ENCODE peak calls at places on chromosomes 11 and 22, in six cellular contexts. S is effector CD4-positive, alpha-beta T cell; W is NCI-H1694; F is EL; G is AG09319; N is NCI-H1092 treated with DMSO at 0.1 percent for 48 hours. J is an unnamed sample.

GRCh38 chr11:118610773-118611432 is 3.5 kb downstream of the PHLDB1 start:
- DNase-seq in F (peak; percentile 67), G (no peak), W (no peak), S (peak; percentile 84), N (peak; percentile 37), J (peak; percentile 91)

GRCh38 chr11:91822805-91823204 is 401.8 kb upstream of the FAT3 start:
- DNase-seq in S (no peak), F (no peak), G (no peak), N (no peak), W (no peak), J (no peak)

GRCh38 chr22:39084666-39085065 is 7.6 kb downstream of the APOBEC3G start:
- DNase-seq in F (no peak), W (no peak), G (no peak), S (no peak), N (no peak), J (peak; percentile 7)

GRCh38 chr22:23068096-23068831 is 2.1 kb upstream of the GNAZ start:
- DNase-seq in F (no peak), S (no peak), W (no peak), G (no peak), N (no peak), J (peak; percentile 27)

GRCh38 chr11:77104727-77105126 is 2.1 kb downstream of the OMP start:
- DNase-seq in W (no peak), N (no peak), G (no peak), F (no peak), S (no peak), J (no peak)

GRCh38 chr11:8735094-8735493 is 52.5 kb downstream of the RPL27A start:
- DNase-seq in S (no peak), N (no peak), G (no peak), W (no peak), F (no peak), J (no peak)

GRCh38 chr22:45308624-45309421 is 911 bp upstream of the FAM118A start:
- DNase-seq in S (no peak), G (no peak), F (no peak), W (no peak), N (no peak), J (no peak)

GRCh38 chr22:23841736-23842404 is 3.1 kb upstream of the DERL3 start:
- DNase-seq in W (no peak), N (peak; percentile 62), S (no peak), F (no peak), G (no peak), J (no peak)

GRCh38 chr11:79167510-79168188 is 273.2 kb downstream of the TENM4 start:
- DNase-seq in S (no peak), N (no peak), G (no peak), W (no peak), F (no peak), J (no peak)

GRCh38 chr11:8289426-8290047 is 25.9 kb upstream of the LMO1 start:
- DNase-seq in F (no peak), N (peak; percentile 35), G (no peak), S (no peak), W (no peak), J (no peak)

J was measured in left ventricle myocardium superior.